ENCODE peak calls at places on chromosomes 16 and 17, in four cellular contexts. One of them, this sample, is unnamed.

GRCh38 chr17:77235370-77236080 is 94.8 kb downstream of the SEC14L1 start:
- DNase-seq in stromal cell of bone marrow: peak
- DNase-seq in occipital lobe: no peak
- DNase-seq in neural crest cell: no peak
- DNase-seq in this sample: peak

GRCh38 chr16:28549301-28549899 is 4.3 kb upstream of the SGF29 start:
- DNase-seq in stromal cell of bone marrow: no peak
- DNase-seq in occipital lobe: no peak
- DNase-seq in neural crest cell: no peak
- DNase-seq in this sample: no peak

GRCh38 chr17:50884354-50885311 is 18.5 kb upstream of the TOB1 start:
- DNase-seq in stromal cell of bone marrow: no peak
- DNase-seq in occipital lobe: no peak
- DNase-seq in neural crest cell: no peak
- DNase-seq in this sample: no peak

GRCh38 chr16:12612598-12613101 is 191.0 kb downstream of the CPPED1 start:
- DNase-seq in stromal cell of bone marrow: no peak
- DNase-seq in occipital lobe: no peak
- DNase-seq in neural crest cell: no peak
- DNase-seq in this sample: no peak

GRCh38 chr16:85579883-85580607 is 33.1 kb upstream of the GSE1 start:
- DNase-seq in stromal cell of bone marrow: no peak
- DNase-seq in occipital lobe: no peak
- DNase-seq in neural crest cell: no peak
- DNase-seq in this sample: no peak

GRCh38 chr16:11562411-11562810 is 24.3 kb downstream of the LITAF start:
- DNase-seq in stromal cell of bone marrow: no peak
- DNase-seq in occipital lobe: no peak
- DNase-seq in neural crest cell: no peak
- DNase-seq in this sample: no peak

GRCh38 chr16:84088695-84089395 is 27.9 kb downstream of the MBTPS1 start:
- DNase-seq in stromal cell of bone marrow: no peak
- DNase-seq in occipital lobe: no peak
- DNase-seq in neural crest cell: no peak
- DNase-seq in this sample: peak

GRCh38 chr17:45958307-45958706 is 40.7 kb upstream of the STH start:
- DNase-seq in stromal cell of bone marrow: no peak
- DNase-seq in occipital lobe: no peak
- DNase-seq in neural crest cell: no peak
- DNase-seq in this sample: no peak

GRCh38 chr17:59513934-59514841 is 51.2 kb upstream of the DHX40 start:
- DNase-seq in stromal cell of bone marrow: peak
- DNase-seq in occipital lobe: no peak
- DNase-seq in neural crest cell: no peak
- DNase-seq in this sample: peak

GRCh38 chr17:82272495-82273326 is 789 bp downstream of the CSNK1D start:
- DNase-seq in stromal cell of bone marrow: no peak
- DNase-seq in occipital lobe: no peak
- DNase-seq in neural crest cell: peak
- DNase-seq in this sample: no peak

GRCh38 chr17:1434150-1434549 is 21.9 kb downstream of the CRK start:
- DNase-seq in stromal cell of bone marrow: no peak
- DNase-seq in occipital lobe: no peak
- DNase-seq in neural crest cell: no peak
- DNase-seq in this sample: no peak

GRCh38 chr16:87076331-87076949 is 240.8 kb downstream of the C16orf95 start:
- DNase-seq in stromal cell of bone marrow: no peak
- DNase-seq in occipital lobe: no peak
- DNase-seq in neural crest cell: no peak
- DNase-seq in this sample: no peak

GRCh38 chr17:15955793-15956541 is 11.0 kb downstream of the ADORA2B start:
- DNase-seq in stromal cell of bone marrow: no peak
- DNase-seq in occipital lobe: no peak
- DNase-seq in neural crest cell: no peak
- DNase-seq in this sample: no peak

GRCh38 chr17:73770115-73770848 is 126.0 kb upstream of the SDK2 start:
- DNase-seq in stromal cell of bone marrow: peak
- DNase-seq in occipital lobe: peak
- DNase-seq in neural crest cell: no peak
- DNase-seq in this sample: peak

GRCh38 chr17:51032850-51033249 is 87.8 kb downstream of the SPAG9 start:
- DNase-seq in stromal cell of bone marrow: no peak
- DNase-seq in occipital lobe: no peak
- DNase-seq in neural crest cell: no peak
- DNase-seq in this sample: no peak

GRCh38 chr17:80738020-80738380 is 193.4 kb downstream of the RPTOR start:
- DNase-seq in stromal cell of bone marrow: no peak
- DNase-seq in occipital lobe: no peak
- DNase-seq in neural crest cell: no peak
- DNase-seq in this sample: no peak

GRCh38 chr16:84284168-84284722 is 10.4 kb upstream of the WFDC1 start:
- DNase-seq in stromal cell of bone marrow: no peak
- DNase-seq in occipital lobe: no peak
- DNase-seq in neural crest cell: peak
- DNase-seq in this sample: no peak

GRCh38 chr17:82384730-82385429 is 13.3 kb downstream of the UTS2R start:
- DNase-seq in stromal cell of bone marrow: peak
- DNase-seq in occipital lobe: no peak
- DNase-seq in neural crest cell: no peak
- DNase-seq in this sample: no peak

GRCh38 chr17:82960419-82961271 is 118.8 kb upstream of the METRNL start:
- DNase-seq in stromal cell of bone marrow: no peak
- DNase-seq in occipital lobe: no peak
- DNase-seq in neural crest cell: no peak
- DNase-seq in this sample: no peak

GRCh38 chr16:84833542-84834402 is 14.0 kb downstream of the CRISPLD2 start:
- DNase-seq in stromal cell of bone marrow: no peak
- DNase-seq in occipital lobe: no peak
- DNase-seq in neural crest cell: no peak
- DNase-seq in this sample: no peak

GRCh38 chr17:27601069-27601974 is 29.7 kb upstream of the LGALS9 start:
- DNase-seq in stromal cell of bone marrow: peak
- DNase-seq in occipital lobe: peak
- DNase-seq in neural crest cell: peak
- DNase-seq in this sample: peak

GRCh38 chr17:66725956-66726355 is 109.0 kb upstream of the CACNG5 start:
- DNase-seq in stromal cell of bone marrow: no peak
- DNase-seq in occipital lobe: no peak
- DNase-seq in neural crest cell: no peak
- DNase-seq in this sample: no peak

GRCh38 chr16:46883690-46884512 is at the start of gene GPT2:
- DNase-seq in stromal cell of bone marrow: peak
- DNase-seq in occipital lobe: peak
- DNase-seq in neural crest cell: peak
- DNase-seq in this sample: peak

GRCh38 chr17:34291721-34292348 is 6.3 kb downstream of the CCL11 start:
- DNase-seq in stromal cell of bone marrow: no peak
- DNase-seq in occipital lobe: no peak
- DNase-seq in neural crest cell: no peak
- DNase-seq in this sample: no peak

GRCh38 chr17:76467366-76467765 is at the start of gene AANAT:
- DNase-seq in stromal cell of bone marrow: no peak
- DNase-seq in occipital lobe: no peak
- DNase-seq in neural crest cell: no peak
- DNase-seq in this sample: no peak

GRCh38 chr16:53821487-53821886 is 117.5 kb downstream of the FTO start:
- DNase-seq in stromal cell of bone marrow: no peak
- DNase-seq in occipital lobe: no peak
- DNase-seq in neural crest cell: no peak
- DNase-seq in this sample: no peak

GRCh38 chr17:54967621-54968258 is 714 bp downstream of the COX11 start:
- DNase-seq in stromal cell of bone marrow: peak
- DNase-seq in occipital lobe: no peak
- DNase-seq in neural crest cell: no peak
- DNase-seq in this sample: no peak

GRCh38 chr17:61496174-61496956 is 44.1 kb downstream of the TBX4 start:
- DNase-seq in stromal cell of bone marrow: no peak
- DNase-seq in occipital lobe: no peak
- DNase-seq in neural crest cell: no peak
- DNase-seq in this sample: no peak

GRCh38 chr16:73036074-73036826 is 11.7 kb downstream of the ZFHX3 start:
- DNase-seq in stromal cell of bone marrow: no peak
- DNase-seq in occipital lobe: no peak
- DNase-seq in neural crest cell: no peak
- DNase-seq in this sample: no peak

GRCh38 chr17:43832168-43832975 is 574 bp downstream of the MPP3 start:
- DNase-seq in stromal cell of bone marrow: peak
- DNase-seq in occipital lobe: no peak
- DNase-seq in neural crest cell: peak
- DNase-seq in this sample: peak

GRCh38 chr16:17951273-17951845 is 385.2 kb downstream of the NPIPA8 start:
- DNase-seq in stromal cell of bone marrow: no peak
- DNase-seq in occipital lobe: no peak
- DNase-seq in neural crest cell: no peak
- DNase-seq in this sample: no peak

This sample was measured in dorsolateral prefrontal cortex.